ENCODE peak calls at places on chromosome 13, in seven cellular contexts. U is HCT116, Z is HepG2, M is SK-N-SH, O is H1, B is K562, D is GM12878. A is an unnamed sample.

GRCh38 chr13:113776231-113777125 is 17.5 kb downstream of the TMEM255B start:
- DNase-seq in U (no peak), Z (no peak), M (no peak), O (no peak), B (no peak), D (no peak), A (no peak)

GRCh38 chr13:73913043-73913740 is 221.0 kb downstream of the KLF12 start:
- DNase-seq in U (no peak), Z (no peak), M (no peak), O (no peak), B (no peak), D (no peak), A (no peak)

GRCh38 chr13:71213252-71213821 is 653.7 kb downstream of the DACH1 start:
- DNase-seq in U (no peak), Z (no peak), M (no peak), O (no peak), B (no peak), D (no peak), A (no peak)

GRCh38 chr13:66508153-66508909 is 721.8 kb downstream of the PCDH9 start:
- DNase-seq in U (no peak), Z (no peak), M (no peak), O (no peak), B (no peak), D (no peak), A (no peak)

GRCh38 chr13:41179593-41180250 is 14.6 kb downstream of the KBTBD7 start:
- DNase-seq in U (no peak), Z (no peak), M (no peak), O (no peak), B (no peak), D (no peak), A (no peak)

GRCh38 chr13:51339354-51339753 is at the start of gene SERPINE3:
- DNase-seq in U (no peak), Z (no peak), M (no peak), O (no peak), B (no peak), D (no peak), A (no peak)

GRCh38 chr13:108313382-108313781 is 43.9 kb downstream of the TNFSF13B start:
- DNase-seq in U (no peak), Z (no peak), M (no peak), O (no peak), B (no peak), D (no peak), A (no peak)

GRCh38 chr13:28117689-28118377 is 17.5 kb upstream of the FLT3 start:
- DNase-seq in U (no peak), Z (no peak), M (no peak), O (no peak), B (no peak), D (no peak), A (peak)

GRCh38 chr13:22642088-22642487 is 538.7 kb upstream of the SGCG start:
- DNase-seq in U (no peak), Z (no peak), M (no peak), O (no peak), B (no peak), D (no peak), A (no peak)

GRCh38 chr13:51821666-51822065 is 17.7 kb upstream of the DHRS12 start:
- DNase-seq in U (no peak), Z (no peak), M (no peak), O (no peak), B (no peak), D (no peak), A (no peak)

GRCh38 chr13:94233401-94233800 is 246.1 kb downstream of the DCT start:
- DNase-seq in U (no peak), Z (no peak), M (no peak), O (no peak), B (no peak), D (no peak), A (no peak)

GRCh38 chr13:101258071-101258470 is 158.2 kb downstream of the NALCN start:
- DNase-seq in U (peak), Z (peak), M (no peak), O (no peak), B (no peak), D (peak), A (peak)

GRCh38 chr13:98050041-98050466 is 92.8 kb upstream of the FARP1 start:
- DNase-seq in U (no peak), Z (peak), M (peak), O (no peak), B (no peak), D (no peak), A (no peak)

DNA sequence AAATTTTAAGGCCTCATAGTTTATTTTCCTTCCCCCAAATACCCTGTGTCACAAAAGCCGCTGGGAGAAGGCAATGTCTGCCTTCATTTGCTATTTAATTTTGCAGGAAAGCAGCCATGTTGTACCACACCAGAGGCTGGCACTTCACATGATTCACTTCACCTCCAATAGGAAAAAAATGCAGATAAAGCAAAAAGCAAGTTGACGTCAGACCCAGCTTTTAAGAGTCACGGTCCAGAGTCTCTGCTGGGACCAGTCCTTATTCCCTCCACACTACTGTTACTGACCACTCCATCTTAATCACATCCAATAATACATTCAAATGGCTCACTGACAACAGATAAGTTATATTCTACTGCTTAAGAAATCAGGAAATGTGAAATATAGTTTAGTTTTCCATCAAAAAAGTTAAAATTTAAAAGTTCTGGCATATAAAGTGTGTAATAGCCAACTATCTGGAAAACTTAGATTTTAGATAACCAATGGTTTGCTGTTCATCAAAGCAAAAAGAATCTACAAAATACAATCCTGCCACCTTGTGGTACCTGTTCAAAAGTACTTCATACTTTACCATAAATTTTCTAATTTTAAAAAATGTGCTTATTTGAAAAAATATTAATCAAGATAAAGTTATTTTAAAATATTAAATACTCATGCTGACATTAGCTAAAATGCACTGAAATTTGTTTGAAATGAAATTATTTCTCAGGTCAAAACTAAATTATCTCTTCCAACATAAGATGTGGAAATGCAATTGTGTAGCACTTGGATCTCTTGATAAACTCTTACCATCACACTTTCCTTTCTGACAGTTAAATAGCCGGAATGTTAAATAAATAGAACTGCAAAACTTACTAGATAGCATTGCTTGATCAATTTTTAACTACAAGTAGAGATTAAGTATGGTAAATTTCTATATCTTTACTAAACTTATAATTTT is 97.3 kb downstream of the SERP2 start:
- DNase-seq in U (peak), Z (peak), M (no peak), O (no peak), B (peak), D (no peak), A (no peak)
- TF ChIP-seq JUND in U (no peak), Z (no peak), M (no peak), O (no peak), B (no peak), D (no peak), A (no peak)

DNA sequence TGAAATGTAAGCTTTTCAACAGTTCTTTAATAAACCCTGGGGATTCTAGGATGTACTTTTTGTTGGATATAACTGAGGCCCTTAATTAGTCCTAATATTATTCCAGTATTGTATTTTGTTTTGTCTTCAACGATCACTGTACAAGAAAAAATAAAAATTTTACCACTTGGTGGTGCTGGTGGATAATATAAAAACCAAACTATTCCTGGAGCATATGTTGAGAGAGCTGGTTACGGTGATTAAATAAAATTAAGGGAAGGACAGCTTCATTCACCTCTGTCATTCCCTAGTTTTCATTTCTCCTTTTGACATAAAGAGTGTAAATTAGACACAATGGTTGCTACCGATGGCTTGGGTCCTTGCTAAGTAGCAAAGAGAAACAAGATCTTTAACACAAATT is 598.6 kb upstream of the PCDH20 start:
- DNase-seq in U (peak), Z (peak), M (peak), O (no peak), B (no peak), D (no peak), A (peak)
- TF ChIP-seq JUND in U (no peak), Z (no peak), M (no peak), O (no peak), B (no peak), D (no peak), A (no peak)

DNA sequence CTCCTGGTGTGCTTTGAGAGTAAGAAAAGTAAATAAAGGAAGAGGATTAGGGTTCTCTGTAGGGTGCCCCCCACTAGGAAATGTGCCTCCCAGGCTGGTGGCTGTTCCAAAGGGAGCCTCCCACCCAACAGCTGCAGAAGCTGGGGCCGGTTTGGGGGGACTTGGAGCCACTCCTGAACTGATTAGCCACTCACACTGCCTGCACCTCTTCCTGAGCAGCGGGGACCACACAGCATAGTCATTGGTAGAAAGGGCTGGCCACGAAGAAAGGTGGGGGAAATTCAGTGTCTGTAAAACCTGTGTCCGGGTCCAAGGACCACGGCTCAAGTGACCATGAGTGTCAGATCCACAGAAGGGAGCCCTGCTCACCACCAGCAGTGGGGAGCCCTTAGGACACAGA is 55.6 kb downstream of the SPACA7 start:
- DNase-seq in U (no peak), Z (no peak), M (no peak), O (no peak), B (no peak), D (no peak), A (no peak)
- TF ChIP-seq JUND in U (no peak), Z (no peak), M (no peak), O (no peak), B (no peak), D (no peak), A (no peak)

GRCh38 chr13:24706886-24707585 is 26.8 kb downstream of the ATP12A start:
- DNase-seq in U (no peak), Z (no peak), M (no peak), O (no peak), B (no peak), D (no peak), A (no peak)

GRCh38 chr13:24713022-24713421 is 32.8 kb downstream of the ATP12A start:
- DNase-seq in U (no peak), Z (no peak), M (no peak), O (no peak), B (no peak), D (no peak), A (no peak)

DNA sequence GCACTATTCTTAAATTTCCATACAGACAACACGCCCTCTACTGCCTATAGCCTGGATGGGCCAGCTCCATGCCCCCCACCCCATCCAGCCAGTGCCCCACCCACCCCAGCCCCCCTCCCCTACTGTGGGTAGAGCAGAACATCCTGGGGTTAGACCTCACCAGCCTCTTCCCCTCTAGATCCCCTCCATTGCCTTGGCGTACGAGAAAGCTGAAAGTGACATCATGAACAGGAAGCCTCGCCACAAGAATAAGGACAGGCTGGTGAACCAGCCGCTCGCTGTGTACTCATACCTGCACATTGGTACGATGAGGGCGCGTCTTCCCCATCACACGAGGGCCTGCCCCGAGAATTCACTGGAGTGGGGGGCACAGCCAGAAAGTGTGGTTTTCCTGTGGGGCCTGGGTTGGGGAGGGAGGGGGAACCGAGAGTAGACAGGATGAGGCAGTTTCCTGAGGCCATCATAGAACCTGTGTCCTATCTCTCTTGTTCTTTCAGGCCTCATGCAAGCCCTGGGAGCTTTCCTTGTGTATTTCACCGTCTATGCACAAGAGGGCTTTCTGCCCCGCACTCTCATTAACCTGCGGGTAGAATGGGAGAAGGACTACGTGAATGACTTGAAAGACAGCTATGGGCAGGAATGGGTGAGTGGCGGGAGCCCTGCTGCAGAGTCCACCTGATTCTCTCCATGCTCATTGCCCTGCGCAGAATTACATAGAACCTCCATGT is 29.1 kb downstream of the ATP12A start:
- DNase-seq in U (no peak), Z (no peak), M (no peak), O (no peak), B (no peak), D (no peak), A (no peak)
- TF ChIP-seq JUND in U (no peak), Z (no peak), M (no peak), O (no peak), B (no peak), D (no peak), A (no peak)

GRCh38 chr13:36131931-36132297 is 732 bp upstream of the DCLK1 start:
- DNase-seq in U (no peak), Z (no peak), M (no peak), O (no peak), B (no peak), D (no peak), A (no peak)

GRCh38 chr13:36130168-36130541 is 1.0 kb downstream of the DCLK1 start:
- DNase-seq in U (no peak), Z (no peak), M (no peak), O (no peak), B (no peak), D (no peak), A (no peak)

GRCh38 chr13:36129539-36129938 is 1.6 kb downstream of the DCLK1 start:
- DNase-seq in U (no peak), Z (no peak), M (no peak), O (no peak), B (no peak), D (no peak), A (no peak)

GRCh38 chr13:36130542-36131214 is 504 bp downstream of the DCLK1 start:
- DNase-seq in U (no peak), Z (no peak), M (peak), O (no peak), B (no peak), D (no peak), A (no peak)

DNA sequence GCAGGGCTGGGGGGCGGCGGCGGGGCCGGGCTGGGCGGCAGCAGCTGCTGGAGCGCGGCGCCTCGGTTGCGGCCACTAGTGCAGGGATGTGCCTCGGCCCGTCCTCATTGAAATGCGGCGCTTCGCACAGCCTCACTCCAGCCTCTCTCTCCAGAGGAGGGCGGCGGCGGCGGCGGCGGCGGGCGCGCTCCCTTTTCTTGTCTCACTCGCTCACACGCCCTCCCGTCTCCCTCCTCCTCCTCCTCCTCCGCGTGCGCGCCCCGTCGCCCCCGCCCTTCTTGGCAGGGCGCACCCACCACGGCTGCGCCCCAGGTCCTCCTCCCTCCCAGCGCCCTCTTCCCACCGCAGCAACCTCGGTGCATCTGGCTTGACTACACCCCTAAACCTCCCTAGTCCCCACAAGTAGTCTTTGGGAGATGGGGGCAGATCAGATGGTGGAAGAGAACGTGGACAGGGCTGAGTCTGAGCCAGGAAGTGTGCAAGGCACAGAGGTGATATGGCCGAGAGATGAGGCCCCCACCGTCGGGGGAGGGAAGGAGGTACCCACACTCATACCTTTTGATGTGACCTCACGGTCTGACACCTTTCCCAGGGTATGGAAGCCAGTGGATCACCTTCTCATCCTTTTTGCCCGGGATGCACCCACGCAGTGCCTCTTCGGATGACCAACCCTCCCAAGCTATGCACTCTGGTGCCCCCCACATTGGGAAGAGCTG is at the start of gene DCLK1:
- DNase-seq in U (no peak), Z (no peak), M (peak), O (no peak), B (no peak), D (no peak), A (no peak)
- TF ChIP-seq JUND in U (no peak), Z (no peak), M (no peak), O (no peak), B (no peak), D (no peak), A (no peak)

GRCh38 chr13:44726214-44726613 is 150.1 kb upstream of the TSC22D1 start:
- DNase-seq in U (no peak), Z (no peak), M (no peak), O (no peak), B (no peak), D (no peak), A (no peak)
- TF ChIP-seq JUND in U (no peak), Z (no peak), M (no peak), O (no peak), B (no peak), D (no peak), A (no peak)

GRCh38 chr13:30898721-30899188 is 7.3 kb upstream of the MEDAG start:
- DNase-seq in U (no peak), Z (peak), M (no peak), O (no peak), B (no peak), D (no peak), A (no peak)
- TF ChIP-seq JUND in U (no peak), Z (no peak), M (no peak), O (no peak), B (no peak), D (no peak), A (no peak)

GRCh38 chr13:91108315-91108714 is 239.2 kb upstream of the MIR17HG start:
- DNase-seq in U (no peak), Z (no peak), M (no peak), O (no peak), B (no peak), D (no peak), A (no peak)

GRCh38 chr13:91111476-91112190 is 235.9 kb upstream of the MIR17HG start:
- DNase-seq in U (no peak), Z (no peak), M (no peak), O (no peak), B (no peak), D (no peak), A (no peak)

GRCh38 chr13:91105270-91105669 is 242.2 kb upstream of the MIR17HG start:
- DNase-seq in U (no peak), Z (no peak), M (no peak), O (no peak), B (no peak), D (no peak), A (no peak)

GRCh38 chr13:91101436-91101835 is 246.1 kb upstream of the MIR17HG start:
- DNase-seq in U (no peak), Z (no peak), M (peak), O (no peak), B (no peak), D (no peak), A (no peak)

DNA sequence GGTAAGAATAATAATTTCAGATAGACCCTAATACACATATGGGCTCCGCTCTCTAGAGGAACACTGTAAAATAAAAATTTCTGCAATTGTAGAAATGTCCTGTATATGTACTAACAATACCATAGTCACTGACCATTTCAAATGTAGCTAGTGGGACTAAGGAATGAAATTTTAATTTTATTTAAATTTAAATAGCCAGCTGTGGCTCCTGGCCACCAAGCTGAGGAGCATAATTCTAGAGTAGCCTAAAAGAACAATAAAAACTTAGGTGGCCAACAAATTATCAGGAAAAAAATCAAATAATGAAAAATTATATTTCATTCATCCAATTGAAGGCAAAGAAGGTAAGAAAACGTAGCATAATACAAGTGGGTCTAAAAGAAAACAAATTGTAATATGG is 240.9 kb upstream of the MIR17HG start:
- DNase-seq in U (no peak), Z (no peak), M (no peak), O (no peak), B (no peak), D (no peak), A (no peak)
- TF ChIP-seq JUND in U (no peak), Z (no peak), M (no peak), O (no peak), B (no peak), D (no peak), A (no peak)

A was measured in T47D.